ENCODE peak calls at places on chromosomes 7 and 10, in four cellular contexts. Z is GM12892, X is HFFc6, I is foreskin melanocyte. A is an unnamed sample.

GRCh38 chr7:27104244-27105149 is 2.0 kb upstream of the HOXA2 start:
- DNase-seq in Z (no peak), X (no peak), I (no peak), A (no peak)

GRCh38 chr7:33742999-33743587 is 162.2 kb upstream of the BMPER start:
- DNase-seq in Z (no peak), X (no peak), I (no peak), A (no peak)

GRCh38 chr7:157851501-157852067 is 514.8 kb downstream of the DNAJB6 start:
- DNase-seq in Z (no peak), X (no peak), I (no peak), A (peak)

GRCh38 chr10:117661316-117661715 is 118.8 kb downstream of the EMX2 start:
- DNase-seq in Z (no peak), X (no peak), I (no peak), A (no peak)

GRCh38 chr10:113113918-113114317 is 163.9 kb downstream of the TCF7L2 start:
- DNase-seq in Z (no peak), X (no peak), I (no peak), A (no peak)

GRCh38 chr7:139753079-139753692 is 24.6 kb downstream of the HIPK2 start:
- DNase-seq in Z (no peak), X (no peak), I (no peak), A (no peak)

GRCh38 chr7:65397730-65398142 is 24.1 kb downstream of the ZNF92 start:
- DNase-seq in Z (no peak), X (peak), I (no peak), A (no peak)

GRCh38 chr7:33743594-33743993 is 161.7 kb upstream of the BMPER start:
- DNase-seq in Z (no peak), X (no peak), I (no peak), A (no peak)

GRCh38 chr10:118844731-118845573 is 90.2 kb upstream of the CACUL1 start:
- DNase-seq in Z (no peak), X (no peak), I (peak), A (no peak)